ENCODE peak calls at places on chromosomes 11 and 22, in eight cellular contexts. S is activated T-cell treated with anti-CD3 and anti-CD28 coated beads, Interleukin-2, amount 50 U/mL, for 48 hours; G is AG08395; B is ACHN; N is progenitor cell of endocrine pancreas; Z is activated CD4-positive, alpha-beta T cell treated with anti-CD3 and anti-CD28 coated beads for 24 hours; X is LoVo; F is T-helper 2 cell. R is an unnamed sample.

GRCh38 chr11:27379449-27379848 is 16.4 kb upstream of the CCDC34 start:
- DNase-seq in X (no peak), F (no peak), G (no peak), S (no peak), N (no peak), Z (no peak), B (no peak), R (no peak)

GRCh38 chr11:118895093-118896039 is 11.7 kb downstream of the CXCR5 start:
- DNase-seq in B (no peak), S (peak; percentile 79), F (peak; percentile 48), Z (peak; percentile 57), X (no peak), G (no peak), N (no peak), R (no peak)

GRCh38 chr11:27398413-27398780 is 35.4 kb upstream of the CCDC34 start:
- DNase-seq in F (no peak), G (no peak), X (no peak), Z (no peak), S (no peak), B (no peak), N (no peak), R (peak; percentile 42)

GRCh38 chr22:49534386-49534785 is 293.3 kb downstream of the BRD1 start:
- DNase-seq in N (no peak), Z (no peak), S (no peak), X (no peak), F (no peak), B (no peak), G (no peak), R (no peak)

GRCh38 chr22:24516301-24516737 is 21.2 kb downstream of the UPB1 start:
- DNase-seq in N (no peak), B (peak; percentile 79), Z (no peak), F (no peak), G (peak; percentile 91), X (peak; percentile 8), S (no peak), R (peak; percentile 69)

GRCh38 chr22:50281384-50281760 is 11.2 kb upstream of the MAPK11 start:
- DNase-seq in B (no peak), N (no peak), X (no peak), G (no peak), S (no peak), F (no peak), Z (no peak), R (no peak)

GRCh38 chr11:107598225-107599139 is 7.5 kb downstream of the ELMOD1 start:
- DNase-seq in F (no peak), B (peak; percentile 32), X (no peak), G (peak; percentile 53), Z (no peak), S (no peak), N (no peak), R (peak; percentile 48)

GRCh38 chr11:64763804-64764611 is 4.2 kb upstream of the PYGM start:
- DNase-seq in S (peak; percentile 53), Z (no peak), N (no peak), B (no peak), X (no peak), F (no peak), G (no peak), R (no peak)

GRCh38 chr11:38582151-38582550 is 1984.1 kb upstream of the RAG2 start:
- DNase-seq in F (no peak), X (no peak), B (no peak), N (no peak), G (no peak), Z (no peak), S (no peak), R (peak; percentile 24)

GRCh38 chr22:46640293-46640692 is 20.1 kb downstream of the GRAMD4 start:
- DNase-seq in G (no peak), B (no peak), Z (no peak), X (no peak), S (no peak), F (no peak), N (no peak), R (peak; percentile 36)